ENCODE peak calls at places on chromosome X, in ten cellular contexts. Q, S, E, R, O, X, G, V, F and T are unnamed samples.
A peak's percentile ranks its signal among the peaks of the same experiment; 100 is the strongest.

GRCh38 chrX:68847172-68847571 is 18.4 kb downstream of the EFNB1 start:
- DNase-seq in Q (no peak), S (no peak), E (no peak), R (no peak), O (no peak), X (no peak), G (no peak), V (no peak), F (no peak), T (no peak)

GRCh38 chrX:7045238-7045955 is 102.1 kb upstream of the STS start:
- DNase-seq in Q (no peak), S (no peak), E (no peak), R (no peak), O (no peak), X (no peak), G (no peak), V (no peak), F (no peak), T (no peak)

GRCh38 chrX:90883479-90883878 is 551.2 kb upstream of the PABPC5 start:
- DNase-seq in Q (no peak), S (no peak), E (no peak), R (no peak), O (no peak), X (no peak), G (no peak), V (no peak), F (no peak), T (no peak)

GRCh38 chrX:44344194-44344593 is 722 bp upstream of the EFHC2 start:
- DNase-seq in Q (peak; percentile 82), S (no peak), E (no peak), R (peak; percentile 72), O (peak; percentile 46), X (peak; percentile 16), G (no peak), V (no peak), F (no peak), T (peak; percentile 39)

GRCh38 chrX:53930513-53931380 is 113.5 kb downstream of the PHF8 start:
- DNase-seq in Q (no peak), S (peak; percentile 51), E (no peak), R (no peak), O (no peak), X (no peak), G (no peak), V (no peak), F (no peak), T (no peak)

GRCh38 chrX:114798902-114799301 is 215.0 kb downstream of the HTR2C start:
- DNase-seq in Q (no peak), S (peak; percentile 1), E (no peak), R (no peak), O (no peak), X (no peak), G (no peak), V (peak; percentile 24), F (no peak), T (no peak)

GRCh38 chrX:152897216-152898144 is at the start of gene ZNF185:
- DNase-seq in Q (no peak), S (peak; percentile 63), E (no peak), R (no peak), O (no peak), X (no peak), G (peak; percentile 9), V (no peak), F (no peak), T (no peak)

GRCh38 chrX:132940727-132941162 is 17.7 kb downstream of the HS6ST2 start:
- DNase-seq in Q (no peak), S (no peak), E (no peak), R (no peak), O (no peak), X (no peak), G (no peak), V (no peak), F (no peak), T (no peak)

GRCh38 chrX:2521092-2521926 is 20.5 kb upstream of the DHRSX start:
- DNase-seq in Q (no peak), S (no peak), E (no peak), R (no peak), O (no peak), X (no peak), G (no peak), V (no peak), F (no peak), T (no peak)

GRCh38 chrX:120560405-120560841 is 339 bp downstream of the CUL4B start:
- DNase-seq in Q (peak; percentile 55), S (peak; percentile 59), E (no peak), R (peak; percentile 38), O (no peak), X (no peak), G (peak; percentile 51), V (no peak), F (no peak), T (peak; percentile 55)

GRCh38 chrX:109485470-109486340 is 3.8 kb upstream of the GUCY2F start:
- DNase-seq in Q (peak; percentile 59), S (peak; percentile 55), E (no peak), R (peak; percentile 55), O (peak; percentile 16), X (peak; percentile 2), G (peak; percentile 44), V (peak; percentile 54), F (no peak), T (peak; percentile 66)

GRCh38 chrX:48531359-48531954 is 8.1 kb upstream of the TBC1D25 start:
- DNase-seq in Q (no peak), S (peak; percentile 65), E (no peak), R (no peak), O (no peak), X (no peak), G (no peak), V (no peak), F (no peak), T (no peak)

GRCh38 chrX:112846114-112846513 is 5.5 kb upstream of the AMOT start:
- DNase-seq in Q (no peak), S (no peak), E (no peak), R (no peak), O (no peak), X (no peak), G (no peak), V (no peak), F (no peak), T (no peak)

GRCh38 chrX:108397627-108398392 is 40.4 kb downstream of the COL4A6 start:
- DNase-seq in Q (no peak), S (peak; percentile 68), E (no peak), R (no peak), O (no peak), X (no peak), G (no peak), V (no peak), F (no peak), T (no peak)

GRCh38 chrX:73468376-73468775 is 21.5 kb downstream of the CDX4 start:
- DNase-seq in Q (no peak), S (no peak), E (no peak), R (no peak), O (no peak), X (no peak), G (no peak), V (no peak), F (no peak), T (no peak)

GRCh38 chrX:105821471-105822081 is 763 bp upstream of the NRK start:
- DNase-seq in Q (no peak), S (no peak), E (no peak), R (no peak), O (no peak), X (no peak), G (peak; percentile 29), V (no peak), F (no peak), T (no peak)

GRCh38 chrX:17039826-17040225 is 93.4 kb downstream of the REPS2 start:
- DNase-seq in Q (no peak), S (no peak), E (no peak), R (no peak), O (no peak), X (no peak), G (no peak), V (no peak), F (no peak), T (no peak)

GRCh38 chrX:105636667-105637066 is 185.7 kb upstream of the NRK start:
- DNase-seq in Q (no peak), S (no peak), E (no peak), R (no peak), O (no peak), X (no peak), G (peak; percentile 21), V (no peak), F (no peak), T (no peak)

GRCh38 chrX:67546496-67547423 is 2.9 kb downstream of the AR start:
- DNase-seq in Q (no peak), S (no peak), E (no peak), R (no peak), O (no peak), X (no peak), G (no peak), V (no peak), F (no peak), T (no peak)

GRCh38 chrX:331145-331771 is 12.7 kb upstream of the GTPBP6 start:
- DNase-seq in Q (peak; percentile 48), S (peak; percentile 60), E (no peak), R (no peak), O (no peak), X (no peak), G (peak; percentile 3), V (no peak), F (no peak), T (no peak)

GRCh38 chrX:8653956-8654355 is 78.0 kb downstream of the ANOS1 start:
- DNase-seq in Q (no peak), S (no peak), E (no peak), R (no peak), O (no peak), X (no peak), G (no peak), V (no peak), F (no peak), T (no peak)

GRCh38 chrX:9231491-9231890 is 197.6 kb upstream of the FAM9B start:
- DNase-seq in Q (no peak), S (peak; percentile 49), E (no peak), R (no peak), O (no peak), X (no peak), G (no peak), V (no peak), F (no peak), T (no peak)

GRCh38 chrX:109874548-109874947 is 128.4 kb upstream of the TMEM164 start:
- DNase-seq in Q (no peak), S (no peak), E (no peak), R (no peak), O (no peak), X (no peak), G (no peak), V (no peak), F (no peak), T (no peak)

GRCh38 chrX:150635952-150636351 is 57.2 kb upstream of the MTMR1 start:
- DNase-seq in Q (no peak), S (peak; percentile 71), E (no peak), R (no peak), O (no peak), X (no peak), G (no peak), V (no peak), F (no peak), T (no peak)

GRCh38 chrX:40154853-40155616 is 57.3 kb upstream of the BCOR start:
- DNase-seq in Q (peak; percentile 52), S (peak; percentile 58), E (no peak), R (no peak), O (no peak), X (no peak), G (no peak), V (no peak), F (peak; percentile 59), T (no peak)

GRCh38 chrX:119698835-119699234 is 5.9 kb upstream of the SEPTIN6 start:
- DNase-seq in Q (no peak), S (peak; percentile 63), E (no peak), R (no peak), O (peak; percentile 16), X (no peak), G (peak; percentile 35), V (no peak), F (peak; percentile 21), T (peak; percentile 54)

GRCh38 chrX:2371026-2371778 is 129.6 kb downstream of the DHRSX start:
- DNase-seq in Q (no peak), S (no peak), E (peak; percentile 43), R (no peak), O (no peak), X (no peak), G (no peak), V (no peak), F (no peak), T (no peak)

GRCh38 chrX:132444936-132445335 is 43.9 kb downstream of the MBNL3 start:
- DNase-seq in Q (no peak), S (no peak), E (no peak), R (no peak), O (no peak), X (no peak), G (no peak), V (no peak), F (no peak), T (no peak)